ENCODE peak calls at places on chromosomes 3 and 15, in eight cellular contexts. F, K, I, A, B, P, R and Z are unnamed samples.

GRCh38 chr3:125116311-125117069 is 60.7 kb upstream of the HEG1 start:
- DNase-seq in F (peak), K (no peak), I (no peak), A (no peak), B (no peak), P (no peak), R (peak), Z (peak)

GRCh38 chr3:50205719-50206276 is 727 bp downstream of the SLC38A3 start:
- DNase-seq in F (peak), K (peak), I (no peak), A (no peak), B (no peak), P (no peak), R (no peak), Z (peak)

GRCh38 chr15:59642351-59642750 is 15.0 kb downstream of the GTF2A2 start:
- DNase-seq in F (no peak), K (no peak), I (no peak), A (no peak), B (no peak), P (no peak), R (no peak), Z (no peak)

GRCh38 chr3:33722186-33722585 is 4.1 kb upstream of the CLASP2 start:
- DNase-seq in F (no peak), K (no peak), I (no peak), A (no peak), B (no peak), P (no peak), R (no peak), Z (no peak)

GRCh38 chr3:65291448-65292091 is 603.8 kb upstream of the ADAMTS9 start:
- DNase-seq in F (no peak), K (no peak), I (no peak), A (no peak), B (no peak), P (no peak), R (no peak), Z (no peak)

GRCh38 chr3:142973217-142974009 is 9.9 kb upstream of the PAQR9 start:
- DNase-seq in F (no peak), K (no peak), I (no peak), A (no peak), B (no peak), P (no peak), R (peak), Z (peak)

GRCh38 chr15:65049418-65049840 is 4.2 kb downstream of the SLC51B start:
- DNase-seq in F (peak), K (peak), I (peak), A (no peak), B (peak), P (peak), R (peak), Z (peak)

GRCh38 chr3:117921908-117922456 is 1112.7 kb downstream of the IGSF11 start:
- DNase-seq in F (no peak), K (no peak), I (no peak), A (no peak), B (no peak), P (no peak), R (no peak), Z (no peak)

GRCh38 chr3:173287361-173287760 is 110.2 kb upstream of the NLGN1 start:
- DNase-seq in F (no peak), K (no peak), I (no peak), A (no peak), B (no peak), P (no peak), R (no peak), Z (no peak)

GRCh38 chr3:188824596-188824995 is 347.2 kb upstream of the TPRG1 start:
- DNase-seq in F (no peak), K (no peak), I (no peak), A (no peak), B (no peak), P (no peak), R (no peak), Z (no peak)

GRCh38 chr3:175526609-175527280 is 667.6 kb downstream of the NAALADL2 start:
- DNase-seq in F (no peak), K (no peak), I (no peak), A (no peak), B (no peak), P (no peak), R (no peak), Z (no peak)

GRCh38 chr3:42652611-42653302 is 740 bp upstream of the ZBTB47 start:
- DNase-seq in F (no peak), K (peak), I (peak), A (peak), B (peak), P (peak), R (peak), Z (peak)

GRCh38 chr15:49423906-49424520 is 971 bp downstream of the FGF7 start:
- DNase-seq in F (no peak), K (no peak), I (no peak), A (no peak), B (no peak), P (no peak), R (no peak), Z (no peak)

GRCh38 chr15:89444855-89445254 is 51.5 kb downstream of the RHCG start:
- DNase-seq in F (no peak), K (no peak), I (no peak), A (no peak), B (no peak), P (no peak), R (no peak), Z (no peak)

GRCh38 chr3:154795582-154795981 is 284.5 kb upstream of the MME start:
- DNase-seq in F (no peak), K (no peak), I (no peak), A (no peak), B (no peak), P (no peak), R (no peak), Z (no peak)

GRCh38 chr3:184234224-184234623 is 4.8 kb downstream of the VWA5B2 start:
- DNase-seq in F (peak), K (peak), I (no peak), A (no peak), B (no peak), P (no peak), R (peak), Z (peak)

GRCh38 chr3:16315623-16316022 is 50.6 kb downstream of the OXNAD1 start:
- DNase-seq in F (no peak), K (no peak), I (no peak), A (peak), B (no peak), P (no peak), R (no peak), Z (no peak)

GRCh38 chr3:107999215-107999775 is 91.5 kb downstream of the CD47 start:
- DNase-seq in F (no peak), K (no peak), I (no peak), A (no peak), B (no peak), P (peak), R (no peak), Z (no peak)

GRCh38 chr3:88412346-88412745 is 262.6 kb downstream of the C3orf38 start:
- DNase-seq in F (no peak), K (no peak), I (no peak), A (no peak), B (no peak), P (no peak), R (no peak), Z (no peak)

GRCh38 chr3:20123121-20123652 is 62.8 kb downstream of the SGO1 start:
- DNase-seq in F (no peak), K (no peak), I (no peak), A (no peak), B (no peak), P (no peak), R (no peak), Z (no peak)

GRCh38 chr15:70589221-70589620 is 174.1 kb downstream of the UACA start:
- DNase-seq in F (no peak), K (no peak), I (no peak), A (no peak), B (no peak), P (no peak), R (no peak), Z (no peak)

GRCh38 chr15:69921626-69922624 is 175.8 kb downstream of the TLE3 start:
- DNase-seq in F (no peak), K (no peak), I (peak), A (no peak), B (no peak), P (peak), R (no peak), Z (no peak)

GRCh38 chr3:76585794-76586392 is 454.0 kb upstream of the ROBO2 start:
- DNase-seq in F (no peak), K (peak), I (no peak), A (no peak), B (no peak), P (no peak), R (no peak), Z (no peak)

GRCh38 chr15:80403712-80404056 is 498 bp upstream of the ARNT2 start:
- DNase-seq in F (no peak), K (no peak), I (no peak), A (peak), B (no peak), P (no peak), R (peak), Z (peak)

GRCh38 chr3:141191097-141191749 is 40.4 kb upstream of the PXYLP1 start:
- DNase-seq in F (no peak), K (no peak), I (no peak), A (no peak), B (no peak), P (no peak), R (no peak), Z (no peak)

GRCh38 chr3:46984591-46985459 is 5.4 kb downstream of the NBEAL2 start:
- DNase-seq in F (no peak), K (no peak), I (no peak), A (no peak), B (no peak), P (no peak), R (no peak), Z (peak)

GRCh38 chr3:72907131-72907697 is 19.4 kb downstream of the GXYLT2 start:
- DNase-seq in F (no peak), K (no peak), I (no peak), A (no peak), B (peak), P (peak), R (no peak), Z (peak)

GRCh38 chr15:74726774-74727164 is 1.4 kb upstream of the CYP1A1 start:
- DNase-seq in F (no peak), K (no peak), I (no peak), A (no peak), B (no peak), P (no peak), R (no peak), Z (no peak)

GRCh38 chr3:49856181-49857005 is at the start of gene TRAIP:
- DNase-seq in F (peak), K (peak), I (peak), A (peak), B (peak), P (peak), R (peak), Z (peak)

GRCh38 chr3:14140668-14141067 is 15.8 kb downstream of the TMEM43 start:
- DNase-seq in F (no peak), K (no peak), I (no peak), A (no peak), B (no peak), P (no peak), R (no peak), Z (no peak)

GRCh38 chr3:7112523-7113056 is 251.7 kb downstream of the GRM7 start:
- DNase-seq in F (no peak), K (no peak), I (no peak), A (no peak), B (no peak), P (no peak), R (no peak), Z (no peak)

GRCh38 chr3:23248594-23249131 is 45.5 kb downstream of the UBE2E2 start:
- DNase-seq in F (no peak), K (no peak), I (no peak), A (no peak), B (no peak), P (no peak), R (no peak), Z (no peak)

GRCh38 chr3:64150527-64151238 is 74.6 kb downstream of the PRICKLE2 start:
- DNase-seq in F (peak), K (no peak), I (no peak), A (no peak), B (peak), P (peak), R (no peak), Z (peak)
- TF ChIP-seq POLR2A in F (no peak), K (no peak), I (no peak), A (no peak), B (no peak), P (no peak), R (no peak), Z (no peak)

GRCh38 chr3:229262-229661 is 32.7 kb downstream of the CHL1 start:
- DNase-seq in F (no peak), K (no peak), I (no peak), A (no peak), B (no peak), P (no peak), R (no peak), Z (no peak)
- H3K4me3 ChIP-seq in F (no peak), K (no peak), I (no peak), A (no peak), B (no peak), P (no peak), R (no peak), Z (no peak)

DNA sequence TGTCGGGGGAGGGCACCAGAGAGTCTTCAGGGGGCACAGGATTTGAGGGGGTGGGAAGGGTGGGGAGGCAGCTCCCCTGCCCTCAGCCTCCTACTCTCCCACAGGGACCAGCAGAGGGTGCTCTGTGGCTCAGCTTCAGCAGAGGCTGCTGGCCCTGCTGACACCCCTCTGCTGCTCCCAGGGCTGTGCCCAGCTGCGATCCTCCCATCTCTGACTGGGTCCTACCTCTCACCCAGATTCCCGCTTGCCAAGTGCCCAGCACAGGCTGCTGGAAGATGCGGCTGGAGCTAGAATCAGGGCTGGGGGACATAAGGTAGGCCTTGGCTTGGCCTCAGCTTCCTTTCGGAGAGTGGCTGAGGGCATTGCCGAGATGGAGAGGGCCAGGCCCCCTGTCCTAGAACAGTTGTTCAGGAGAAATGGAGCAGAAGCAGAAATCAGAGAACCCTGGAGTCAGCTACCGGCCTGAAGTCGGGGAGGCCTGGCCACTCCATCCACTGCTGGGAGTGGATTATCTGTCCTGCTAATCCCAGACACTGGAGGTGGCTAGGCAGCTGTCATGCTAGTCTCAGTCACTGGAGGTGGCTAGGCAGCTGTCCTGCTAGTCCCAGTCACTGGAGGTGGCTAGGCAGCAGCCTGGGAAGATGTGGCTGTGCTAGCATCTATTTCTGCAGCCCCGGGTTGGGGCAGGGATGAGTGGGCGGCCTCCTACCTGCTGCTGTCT is 3.9 kb downstream of the GRM2 start:
- DNase-seq in F (no peak), K (no peak), I (no peak), A (no peak), B (no peak), P (peak), R (peak), Z (no peak)
- TF ChIP-seq CTCF in F (no peak), K (no peak), I (no peak), A (no peak), B (no peak), P (no peak), R (no peak), Z (no peak)

GRCh38 chr3:48687220-48687678 is 1.5 kb upstream of the NCKIPSD start:
- DNase-seq in F (no peak), K (no peak), I (no peak), A (no peak), B (no peak), P (no peak), R (no peak), Z (no peak)
- TF ChIP-seq POLR2A in F (no peak), K (peak), I (peak), A (no peak), B (no peak), P (no peak), R (no peak), Z (no peak)

GRCh38 chr3:9428411-9428810 is 31.0 kb downstream of the SETD5 start:
- DNase-seq in F (no peak), K (no peak), I (no peak), A (no peak), B (no peak), P (no peak), R (no peak), Z (no peak)

GRCh38 chr3:9420850-9421549 is 23.6 kb downstream of the SETD5 start:
- DNase-seq in F (no peak), K (no peak), I (no peak), A (no peak), B (no peak), P (no peak), R (no peak), Z (no peak)

GRCh38 chr3:9422712-9423424 is 25.5 kb downstream of the SETD5 start:
- DNase-seq in F (peak), K (peak), I (no peak), A (peak), B (peak), P (peak), R (peak), Z (peak)
- H3K4me3 ChIP-seq in F (no peak), K (no peak), I (no peak), A (peak), B (no peak), P (no peak), R (no peak), Z (no peak)

DNA sequence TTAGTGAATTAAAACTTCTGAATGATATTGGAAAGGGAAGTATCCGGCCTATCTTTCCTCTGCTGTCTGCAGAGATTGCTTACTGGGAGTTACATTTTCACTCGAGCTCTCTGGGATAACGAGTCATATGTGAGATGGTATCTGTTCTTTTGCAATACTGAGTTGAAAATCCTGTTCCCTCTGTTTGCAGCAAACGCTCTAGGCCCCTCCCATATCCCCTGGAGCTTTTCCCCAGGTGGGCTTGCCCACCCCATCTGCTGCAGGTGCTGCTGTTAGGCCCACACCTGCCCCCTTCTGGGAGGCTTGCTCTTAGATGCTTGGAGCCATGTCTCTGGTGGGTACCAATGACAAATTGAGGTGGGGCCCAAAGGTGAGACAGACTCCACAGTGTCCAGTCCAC is 42.7 kb upstream of the MTMR10 start:
- DNase-seq in F (no peak), K (no peak), I (no peak), A (no peak), B (no peak), P (no peak), R (no peak), Z (no peak)
- TF ChIP-seq CTCF in F (no peak), K (no peak), I (no peak), A (no peak), B (no peak), P (no peak), R (no peak), Z (no peak)